ENCODE peak calls at places on chromosomes 2 and 18, in seven cellular contexts. One of them, this sample, is unnamed.

GRCh38 chr2:241064008-241064801 is 37.9 kb downstream of the MTERF4 start:
- DNase-seq in upper lobe of right lung: peak
- DNase-seq in neural progenitor cell: no peak
- DNase-seq in endothelial cell: peak
- DNase-seq in thoracic aorta: no peak
- DNase-seq in AG10803: no peak
- DNase-seq in MM.1S: peak
- DNase-seq in this sample: peak

GRCh38 chr2:53970898-53971681 is at the start of gene PSME4:
- DNase-seq in MM.1S: peak
- DNase-seq in upper lobe of right lung: peak
- DNase-seq in thoracic aorta: peak
- DNase-seq in AG10803: peak
- DNase-seq in neural progenitor cell: peak
- DNase-seq in endothelial cell: peak
- DNase-seq in this sample: peak

GRCh38 chr2:172680595-172681176 is 55.0 kb upstream of the RAPGEF4 start:
- DNase-seq in upper lobe of right lung: no peak
- DNase-seq in endothelial cell: no peak
- DNase-seq in AG10803: no peak
- DNase-seq in neural progenitor cell: peak
- DNase-seq in MM.1S: no peak
- DNase-seq in thoracic aorta: no peak
- DNase-seq in this sample: no peak

GRCh38 chr2:128768066-128768465 is 449.4 kb upstream of the HS6ST1 start:
- DNase-seq in upper lobe of right lung: no peak
- DNase-seq in AG10803: no peak
- DNase-seq in MM.1S: no peak
- DNase-seq in neural progenitor cell: no peak
- DNase-seq in thoracic aorta: no peak
- DNase-seq in endothelial cell: no peak
- DNase-seq in this sample: no peak

GRCh38 chr18:61893971-61894750 is 1.4 kb upstream of the RNF152 start:
- DNase-seq in upper lobe of right lung: peak
- DNase-seq in neural progenitor cell: peak
- DNase-seq in MM.1S: peak
- DNase-seq in endothelial cell: peak
- DNase-seq in AG10803: peak
- DNase-seq in thoracic aorta: peak
- DNase-seq in this sample: peak

GRCh38 chr2:141015339-141016047 is 1115.3 kb downstream of the LRP1B start:
- DNase-seq in MM.1S: no peak
- DNase-seq in AG10803: peak
- DNase-seq in upper lobe of right lung: no peak
- DNase-seq in neural progenitor cell: peak
- DNase-seq in thoracic aorta: no peak
- DNase-seq in endothelial cell: no peak
- DNase-seq in this sample: no peak

GRCh38 chr18:9380571-9381390 is 46.2 kb downstream of the TWSG1 start:
- DNase-seq in upper lobe of right lung: no peak
- DNase-seq in MM.1S: no peak
- DNase-seq in neural progenitor cell: peak
- DNase-seq in endothelial cell: no peak
- DNase-seq in thoracic aorta: no peak
- DNase-seq in AG10803: peak
- DNase-seq in this sample: no peak

GRCh38 chr2:205730701-205731271 is 48.5 kb downstream of the NRP2 start:
- DNase-seq in upper lobe of right lung: no peak
- DNase-seq in neural progenitor cell: no peak
- DNase-seq in endothelial cell: no peak
- DNase-seq in thoracic aorta: no peak
- DNase-seq in AG10803: peak
- DNase-seq in MM.1S: no peak
- DNase-seq in this sample: no peak

GRCh38 chr2:207810200-207810788 is 40.6 kb upstream of the FZD5 start:
- DNase-seq in endothelial cell: no peak
- DNase-seq in upper lobe of right lung: no peak
- DNase-seq in AG10803: no peak
- DNase-seq in thoracic aorta: no peak
- DNase-seq in neural progenitor cell: no peak
- DNase-seq in MM.1S: no peak
- DNase-seq in this sample: no peak

GRCh38 chr2:163558286-163559009 is 177.4 kb downstream of the FIGN start:
- DNase-seq in MM.1S: no peak
- DNase-seq in AG10803: no peak
- DNase-seq in endothelial cell: no peak
- DNase-seq in upper lobe of right lung: no peak
- DNase-seq in thoracic aorta: no peak
- DNase-seq in neural progenitor cell: peak
- DNase-seq in this sample: no peak

GRCh38 chr2:64748147-64748546 is 94.4 kb upstream of the SERTAD2 start:
- DNase-seq in AG10803: no peak
- DNase-seq in upper lobe of right lung: no peak
- DNase-seq in endothelial cell: no peak
- DNase-seq in neural progenitor cell: no peak
- DNase-seq in MM.1S: no peak
- DNase-seq in thoracic aorta: no peak
- DNase-seq in this sample: no peak

GRCh38 chr2:148645925-148646559 is 1.5 kb downstream of the EPC2 start:
- DNase-seq in thoracic aorta: peak
- DNase-seq in MM.1S: peak
- DNase-seq in AG10803: peak
- DNase-seq in endothelial cell: peak
- DNase-seq in neural progenitor cell: peak
- DNase-seq in upper lobe of right lung: no peak
- DNase-seq in this sample: no peak

GRCh38 chr2:3460831-3461544 is 58.3 kb downstream of the ADI1 start:
- DNase-seq in neural progenitor cell: no peak
- DNase-seq in upper lobe of right lung: no peak
- DNase-seq in thoracic aorta: no peak
- DNase-seq in endothelial cell: no peak
- DNase-seq in AG10803: no peak
- DNase-seq in MM.1S: no peak
- DNase-seq in this sample: peak

GRCh38 chr2:218400167-218400929 is 680 bp downstream of the CTDSP1 start:
- DNase-seq in upper lobe of right lung: peak
- DNase-seq in endothelial cell: peak
- DNase-seq in MM.1S: peak
- DNase-seq in thoracic aorta: no peak
- DNase-seq in AG10803: no peak
- DNase-seq in neural progenitor cell: peak
- DNase-seq in this sample: no peak

DNA sequence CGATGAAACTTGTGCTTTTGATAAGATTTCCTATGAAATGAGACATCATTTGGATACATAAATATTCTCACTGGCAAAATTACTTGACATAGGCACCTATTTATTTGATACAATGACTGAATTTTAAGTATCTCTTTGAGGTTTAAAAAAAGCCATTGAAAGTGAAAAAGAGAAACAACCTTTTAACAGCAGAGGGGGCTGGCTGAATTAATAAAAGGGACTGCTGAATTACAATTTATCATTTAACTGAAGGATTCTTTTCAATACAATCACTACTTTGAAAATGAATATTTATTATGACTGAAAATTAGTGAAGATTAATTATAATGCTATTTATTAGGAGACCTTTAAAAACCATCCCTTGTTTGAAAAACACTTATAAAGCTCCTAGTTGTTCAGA is 335.3 kb downstream of the DLGAP1 start:
- DNase-seq in thoracic aorta: no peak
- DNase-seq in upper lobe of right lung: no peak
- DNase-seq in neural progenitor cell: no peak
- DNase-seq in endothelial cell: no peak
- DNase-seq in AG10803: no peak
- DNase-seq in MM.1S: no peak
- DNase-seq in this sample: no peak
- TF ChIP-seq CTCF in thoracic aorta: no peak
- TF ChIP-seq CTCF in upper lobe of right lung: no peak
- TF ChIP-seq CTCF in neural progenitor cell: no peak
- TF ChIP-seq CTCF in endothelial cell: no peak
- TF ChIP-seq CTCF in AG10803: no peak
- TF ChIP-seq CTCF in MM.1S: no peak
- TF ChIP-seq CTCF in this sample: peak

GRCh38 chr18:7630731-7631442 is 63.8 kb downstream of the PTPRM start:
- DNase-seq in upper lobe of right lung: no peak
- DNase-seq in thoracic aorta: no peak
- DNase-seq in AG10803: no peak
- DNase-seq in endothelial cell: no peak
- DNase-seq in neural progenitor cell: no peak
- DNase-seq in MM.1S: no peak
- DNase-seq in this sample: no peak
- TF ChIP-seq CTCF in upper lobe of right lung: no peak
- TF ChIP-seq CTCF in thoracic aorta: no peak
- TF ChIP-seq CTCF in AG10803: no peak
- TF ChIP-seq CTCF in endothelial cell: no peak
- TF ChIP-seq CTCF in neural progenitor cell: no peak
- TF ChIP-seq CTCF in MM.1S: no peak
- TF ChIP-seq CTCF in this sample: no peak

GRCh38 chr2:190864375-190864774 is 16.2 kb upstream of the GLS start:
- DNase-seq in MM.1S: no peak
- DNase-seq in upper lobe of right lung: no peak
- DNase-seq in endothelial cell: no peak
- DNase-seq in neural progenitor cell: no peak
- DNase-seq in thoracic aorta: no peak
- DNase-seq in AG10803: peak
- DNase-seq in this sample: no peak

GRCh38 chr2:190867832-190868231 is 12.8 kb upstream of the GLS start:
- DNase-seq in AG10803: no peak
- DNase-seq in endothelial cell: no peak
- DNase-seq in MM.1S: no peak
- DNase-seq in thoracic aorta: no peak
- DNase-seq in neural progenitor cell: no peak
- DNase-seq in upper lobe of right lung: no peak
- DNase-seq in this sample: no peak

GRCh38 chr2:190863946-190864345 is 16.7 kb upstream of the GLS start:
- DNase-seq in endothelial cell: no peak
- DNase-seq in thoracic aorta: no peak
- DNase-seq in neural progenitor cell: no peak
- DNase-seq in AG10803: peak
- DNase-seq in upper lobe of right lung: no peak
- DNase-seq in MM.1S: peak
- DNase-seq in this sample: no peak

GRCh38 chr2:190869721-190870120 is 10.9 kb upstream of the GLS start:
- DNase-seq in AG10803: no peak
- DNase-seq in neural progenitor cell: no peak
- DNase-seq in endothelial cell: no peak
- DNase-seq in MM.1S: no peak
- DNase-seq in thoracic aorta: no peak
- DNase-seq in upper lobe of right lung: no peak
- DNase-seq in this sample: no peak

DNA sequence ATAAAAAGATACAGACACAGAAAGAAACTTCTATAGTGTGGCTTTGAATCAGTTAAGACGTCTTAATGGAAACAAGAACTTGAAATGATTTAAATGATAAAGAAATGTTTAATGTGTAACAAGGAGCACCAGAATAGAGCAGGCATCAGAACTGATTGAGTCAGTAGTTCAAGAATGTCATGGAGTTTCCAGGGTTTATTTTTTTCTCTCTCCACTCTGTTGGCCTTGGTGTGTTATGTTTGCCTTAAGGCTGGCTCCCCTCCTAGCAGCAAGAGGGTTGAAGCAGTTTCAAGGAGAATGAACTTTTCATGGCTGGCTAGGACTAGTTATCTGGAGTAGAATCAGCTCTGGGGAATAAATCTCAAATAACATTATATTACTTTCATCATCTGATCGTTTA is 13.4 kb upstream of the GLS start:
- DNase-seq in thoracic aorta: no peak
- DNase-seq in AG10803: peak
- DNase-seq in endothelial cell: no peak
- DNase-seq in MM.1S: no peak
- DNase-seq in upper lobe of right lung: no peak
- DNase-seq in neural progenitor cell: no peak
- DNase-seq in this sample: no peak
- TF ChIP-seq CTCF in thoracic aorta: no peak
- TF ChIP-seq CTCF in AG10803: no peak
- TF ChIP-seq CTCF in endothelial cell: no peak
- TF ChIP-seq CTCF in MM.1S: no peak
- TF ChIP-seq CTCF in upper lobe of right lung: no peak
- TF ChIP-seq CTCF in neural progenitor cell: no peak
- TF ChIP-seq CTCF in this sample: no peak

DNA sequence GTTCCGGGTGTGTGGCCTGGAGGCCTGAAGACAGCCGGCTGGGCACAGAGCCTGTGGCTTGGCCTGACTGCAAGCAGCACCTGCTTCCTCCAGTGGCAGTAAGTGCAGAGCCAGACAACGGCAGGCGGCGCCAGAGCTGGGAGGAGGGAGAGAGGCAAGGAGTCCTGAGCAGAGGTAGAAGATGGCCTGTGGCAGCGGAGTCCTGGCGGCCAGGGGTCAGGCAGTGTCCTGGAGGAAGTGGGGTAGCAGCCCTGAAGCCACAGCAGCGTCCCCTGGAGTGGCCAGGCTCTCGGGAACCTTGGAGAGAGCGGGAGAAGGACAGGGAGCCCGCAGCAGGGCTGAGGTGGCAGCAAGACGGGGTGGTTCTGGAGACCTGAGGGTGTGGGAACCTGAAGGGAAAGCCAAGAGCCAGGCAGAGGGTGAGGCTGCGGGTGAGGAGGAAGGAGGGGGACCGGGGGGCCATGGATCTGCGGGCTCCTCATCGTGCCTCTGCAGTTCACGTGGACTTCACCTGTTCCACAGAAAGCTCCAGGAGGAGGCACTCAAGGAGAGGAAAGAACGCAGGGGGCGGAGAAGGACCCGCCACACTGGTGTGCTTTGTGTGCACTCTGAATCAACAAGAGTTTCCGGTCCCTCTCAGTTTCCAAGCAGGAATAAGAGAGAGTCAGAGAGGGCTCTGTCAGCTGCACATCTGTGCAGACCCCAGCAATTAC is 85.9 kb downstream of the USP40 start:
- DNase-seq in MM.1S: no peak
- DNase-seq in neural progenitor cell: peak
- DNase-seq in endothelial cell: no peak
- DNase-seq in AG10803: no peak
- DNase-seq in upper lobe of right lung: peak
- DNase-seq in thoracic aorta: no peak
- DNase-seq in this sample: no peak
- TF ChIP-seq CTCF in MM.1S: no peak
- TF ChIP-seq CTCF in neural progenitor cell: no peak
- TF ChIP-seq CTCF in endothelial cell: no peak
- TF ChIP-seq CTCF in AG10803: no peak
- TF ChIP-seq CTCF in upper lobe of right lung: peak
- TF ChIP-seq CTCF in thoracic aorta: no peak
- TF ChIP-seq CTCF in this sample: no peak

This sample was measured in type B pancreatic cell.